ENCODE peak calls at places on chromosomes 7 and 10, in four cellular contexts. N is EH, Y is uterus, V is gastrocnemius medialis. Z is an unnamed sample.

GRCh38 chr10:23467024-23467423 is 28.1 kb downstream of the OTUD1 start:
- DNase-seq in N (no peak), Y (no peak), V (no peak), Z (no peak)

GRCh38 chr7:33108591-33108930 is 643 bp downstream of the RP9 start:
- DNase-seq in N (no peak), Y (no peak), V (no peak), Z (peak)

GRCh38 chr7:45253368-45253767 is 95.8 kb downstream of the RAMP3 start:
- DNase-seq in N (no peak), Y (no peak), V (no peak), Z (no peak)

GRCh38 chr10:103845983-103846382 is 9.4 kb downstream of the SH3PXD2A start:
- DNase-seq in N (no peak), Y (no peak), V (no peak), Z (no peak)

GRCh38 chr10:6667679-6668270 is 87.7 kb upstream of the PRKCQ start:
- DNase-seq in N (peak), Y (no peak), V (no peak), Z (peak)

GRCh38 chr10:118062798-118063238 is 16.1 kb upstream of the RAB11FIP2 start:
- DNase-seq in N (no peak), Y (no peak), V (no peak), Z (no peak)

GRCh38 chr10:125591846-125592245 is 91.1 kb downstream of the TEX36 start:
- DNase-seq in N (no peak), Y (no peak), V (no peak), Z (no peak)

GRCh38 chr10:12448729-12449391 is 99.5 kb downstream of the CAMK1D start:
- DNase-seq in N (peak), Y (peak), V (no peak), Z (peak)

GRCh38 chr7:81299272-81299671 is 380.4 kb upstream of the SEMA3C start:
- DNase-seq in N (peak), Y (no peak), V (no peak), Z (peak)

GRCh38 chr7:149454750-149455149 is 6.1 kb downstream of the ZNF777 start:
- DNase-seq in N (no peak), Y (no peak), V (no peak), Z (no peak)

GRCh38 chr10:3811331-3811870 is 26.4 kb upstream of the KLF6 start:
- DNase-seq in N (peak), Y (no peak), V (no peak), Z (no peak)

GRCh38 chr7:139618482-139619366 is 95.2 kb downstream of the CLEC2L start:
- DNase-seq in N (peak), Y (peak), V (no peak), Z (peak)

GRCh38 chr7:156993925-156994235 is 16.6 kb downstream of the MNX1 start:
- DNase-seq in N (no peak), Y (no peak), V (no peak), Z (no peak)

GRCh38 chr10:75593690-75594556 is 162.5 kb downstream of the LRMDA start:
- DNase-seq in N (no peak), Y (no peak), V (no peak), Z (no peak)

GRCh38 chr10:98150544-98150943 is 16.1 kb downstream of the R3HCC1L start:
- DNase-seq in N (peak), Y (no peak), V (no peak), Z (no peak)

GRCh38 chr7:134856692-134857091 is 77.3 kb downstream of the CALD1 start:
- DNase-seq in N (peak), Y (no peak), V (no peak), Z (no peak)

GRCh38 chr10:69861251-69862240 is 59.8 kb downstream of the COL13A1 start:
- DNase-seq in N (peak), Y (no peak), V (no peak), Z (peak)

GRCh38 chr10:17229967-17230682 is 2.1 kb downstream of the VIM start:
- DNase-seq in N (peak), Y (peak), V (peak), Z (peak)

GRCh38 chr10:48514263-48514662 is 90.6 kb downstream of the ARHGAP22 start:
- DNase-seq in N (no peak), Y (no peak), V (no peak), Z (no peak)

GRCh38 chr7:142563470-142563869 is 185.8 kb upstream of the PRSS1 start:
- DNase-seq in N (peak), Y (no peak), V (no peak), Z (peak)

GRCh38 chr10:74810087-74810486 is 16.3 kb upstream of the KAT6B start:
- DNase-seq in N (no peak), Y (no peak), V (no peak), Z (no peak)

GRCh38 chr7:21939136-21939857 is 6.4 kb downstream of the CDCA7L start:
- DNase-seq in N (peak), Y (no peak), V (no peak), Z (no peak)

GRCh38 chr10:43077421-43078171 is 727 bp downstream of the RET start:
- DNase-seq in N (no peak), Y (no peak), V (no peak), Z (no peak)

GRCh38 chr10:32948451-32948850 is 9.6 kb downstream of the ITGB1 start:
- DNase-seq in N (no peak), Y (no peak), V (no peak), Z (no peak)

GRCh38 chr7:97733276-97734206 is 1.7 kb downstream of the TAC1 start:
- DNase-seq in N (no peak), Y (peak), V (no peak), Z (no peak)

GRCh38 chr10:103171278-103171677 is 21.8 kb downstream of the NT5C2 start:
- DNase-seq in N (no peak), Y (no peak), V (no peak), Z (no peak)

GRCh38 chr7:111756687-111757178 is 194.4 kb upstream of the IMMP2L start:
- DNase-seq in N (no peak), Y (peak), V (peak), Z (no peak)

GRCh38 chr10:1576467-1577259 is 160.7 kb downstream of the ADARB2 start:
- DNase-seq in N (no peak), Y (no peak), V (no peak), Z (no peak)

GRCh38 chr10:66892833-66893232 is 33.0 kb upstream of the LRRTM3 start:
- DNase-seq in N (no peak), Y (no peak), V (no peak), Z (no peak)

GRCh38 chr10:48792121-48792520 is 107.4 kb downstream of the WDFY4 start:
- DNase-seq in N (peak), Y (no peak), V (no peak), Z (no peak)

GRCh38 chr10:34397324-34397723 is 417.8 kb downstream of the PARD3 start:
- DNase-seq in N (peak), Y (no peak), V (no peak), Z (no peak)

GRCh38 chr7:125668321-125668993 is 738.8 kb upstream of the POT1 start:
- DNase-seq in N (no peak), Y (no peak), V (no peak), Z (no peak)

GRCh38 chr10:28250782-28251181 is 52.1 kb downstream of the MPP7 start:
- DNase-seq in N (peak), Y (no peak), V (no peak), Z (peak)